ENCODE peak calls at places on chromosome 11, in five cellular contexts. Z is midbrain; E is activated CD4-positive, alpha-beta T cell treated with anti-CD3 and anti-CD28 coated beads, Interleukin-2, amount 10 ng/mL, durations not matched to agents 7 days and 5 days; R is AG08396; S is mammary epithelial cell. B is an unnamed sample.

GRCh38 chr11:68447015-68447801 is 13.3 kb upstream of the PPP6R3 start:
- DNase-seq in S (peak; percentile 45), E (peak; percentile 79), Z (peak; percentile 79), R (peak; percentile 89), B (peak; percentile 93)

GRCh38 chr11:122491486-122491885 is 164.0 kb upstream of the UBASH3B start:
- DNase-seq in R (no peak), E (no peak), Z (peak; percentile 3), S (peak; percentile 84), B (peak; percentile 67)

GRCh38 chr11:97754976-97755375 is 1265.8 kb upstream of the CNTN5 start:
- DNase-seq in E (no peak), R (no peak), S (peak; percentile 32), Z (no peak), B (no peak)

GRCh38 chr11:125338886-125339811 is 156.9 kb downstream of the FEZ1 start:
- DNase-seq in S (no peak), E (no peak), R (no peak), Z (no peak), B (no peak)

GRCh38 chr11:123143921-123144320 is 51.1 kb downstream of the CLMP start:
- DNase-seq in Z (no peak), R (no peak), S (no peak), E (no peak), B (no peak)

GRCh38 chr11:1193326-1194230 is 29.3 kb upstream of the MUC5B start:
- DNase-seq in S (no peak), R (no peak), E (no peak), Z (no peak), B (no peak)

GRCh38 chr11:12474871-12475270 is 97.5 kb downstream of the PARVA start:
- DNase-seq in S (no peak), R (no peak), Z (no peak), E (no peak), B (no peak)

GRCh38 chr11:115420524-115420923 is 83.7 kb downstream of the CADM1 start:
- DNase-seq in S (no peak), E (no peak), R (no peak), Z (no peak), B (no peak)

GRCh38 chr11:108606070-108606469 is 12.5 kb upstream of the EXPH5 start:
- DNase-seq in S (no peak), Z (no peak), E (no peak), R (no peak), B (no peak)

GRCh38 chr11:2802389-2803185 is 83.0 kb downstream of the CDKN1C start:
- DNase-seq in S (no peak), Z (no peak), R (no peak), E (no peak), B (no peak)

GRCh38 chr11:116641561-116642045 is 131.2 kb downstream of the BUD13 start:
- DNase-seq in E (peak; percentile 28), R (peak; percentile 55), Z (no peak), S (peak; percentile 14), B (peak; percentile 62)

GRCh38 chr11:104337273-104337672 is 173.3 kb upstream of the PDGFD start:
- DNase-seq in S (peak; percentile 6), R (no peak), E (no peak), Z (no peak), B (no peak)

GRCh38 chr11:77214557-77214956 is 86.5 kb downstream of the MYO7A start:
- DNase-seq in Z (no peak), S (no peak), R (no peak), E (no peak), B (no peak)

GRCh38 chr11:132367293-132367692 is 996.9 kb downstream of the NTM start:
- DNase-seq in E (no peak), R (no peak), Z (no peak), S (no peak), B (no peak)

GRCh38 chr11:19660076-19660475 is 52.6 kb upstream of the NAV2 start:
- DNase-seq in R (peak; percentile 41), S (peak; percentile 98), E (no peak), Z (no peak), B (no peak)

GRCh38 chr11:42410251-42410956 is 901.4 kb upstream of the API5 start:
- DNase-seq in R (no peak), E (no peak), Z (no peak), S (peak; percentile 59), B (peak; percentile 31)